ENCODE peak calls at places on chromosomes 13 and 19, in ten cellular contexts. V, P, R, J, Z, T, H, W, B and E are unnamed samples.

GRCh38 chr13:30718661-30719520 is 16.5 kb upstream of the ALOX5AP start:
- DNase-seq in W (no peak), Z (no peak), T (no peak), H (no peak), R (peak; percentile 54), J (peak; percentile 96), P (peak; percentile 91), V (no peak), B (no peak), E (no peak)

GRCh38 chr19:10043286-10043927 is 30.1 kb downstream of the RDH8 start:
- DNase-seq in Z (no peak), R (no peak), J (peak; percentile 48), V (no peak), B (peak; percentile 56), H (no peak), W (no peak), T (no peak), P (no peak), E (no peak)

GRCh38 chr19:8615813-8616596 is 5.5 kb upstream of the ADAMTS10 start:
- DNase-seq in R (peak; percentile 75), B (peak; percentile 66), V (peak; percentile 34), P (peak; percentile 93), Z (peak; percentile 48), H (no peak), J (peak; percentile 45), W (peak; percentile 43), T (no peak), E (no peak)

GRCh38 chr19:3470500-3471128 is 9.7 kb downstream of the SMIM24 start:
- DNase-seq in V (no peak), R (no peak), W (no peak), P (peak; percentile 72), T (no peak), J (no peak), H (no peak), Z (no peak), B (no peak), E (no peak)

GRCh38 chr13:80751854-80752253 is 410.9 kb upstream of the SPRY2 start:
- DNase-seq in J (no peak), T (no peak), Z (no peak), R (no peak), V (no peak), P (no peak), B (peak; percentile 57), W (no peak), H (no peak), E (no peak)

GRCh38 chr13:53719281-53719680 is 690.7 kb downstream of the OLFM4 start:
- DNase-seq in Z (no peak), B (no peak), W (no peak), V (no peak), J (no peak), T (no peak), H (no peak), R (no peak), P (no peak), E (no peak)

GRCh38 chr19:1507192-1507660 is 5.6 kb downstream of the ADAMTSL5 start:
- DNase-seq in R (no peak), H (no peak), J (no peak), W (no peak), B (no peak), Z (no peak), P (peak; percentile 73), V (no peak), T (no peak), E (no peak)

GRCh38 chr19:31974290-31974689 is 371.1 kb upstream of the ZNF507 start:
- DNase-seq in W (no peak), P (no peak), V (no peak), B (no peak), T (no peak), H (no peak), Z (no peak), J (no peak), R (no peak), E (no peak)

GRCh38 chr13:51874651-51875050 is 12.9 kb downstream of the CCDC70 start:
- DNase-seq in H (no peak), P (peak; percentile 62), T (no peak), V (no peak), Z (no peak), J (no peak), B (peak; percentile 36), W (no peak), R (no peak), E (no peak)

GRCh38 chr19:34430738-34431625 is 2.8 kb downstream of the UBA2 start:
- DNase-seq in T (no peak), H (no peak), R (no peak), P (peak; percentile 95), V (no peak), W (peak; percentile 73), J (peak; percentile 41), B (peak; percentile 66), Z (no peak), E (no peak)

GRCh38 chr13:111217661-111218060 is 102.6 kb downstream of the ARHGEF7 start:
- DNase-seq in P (no peak), H (no peak), B (no peak), V (no peak), W (no peak), J (no peak), R (peak; percentile 48), Z (peak; percentile 46), T (no peak), E (no peak)

GRCh38 chr13:111219306-111219705 is 101.1 kb upstream of the TEX29 start:
- DNase-seq in T (no peak), B (no peak), J (peak; percentile 88), P (peak; percentile 89), Z (no peak), W (no peak), R (no peak), V (no peak), H (no peak), E (peak; percentile 57)

GRCh38 chr13:111213964-111214726 is 99.0 kb downstream of the ARHGEF7 start:
- DNase-seq in T (no peak), J (no peak), R (peak; percentile 84), B (no peak), Z (peak; percentile 60), P (no peak), V (no peak), H (no peak), W (no peak), E (no peak)

GRCh38 chr13:111215081-111216047 is 100.3 kb downstream of the ARHGEF7 start:
- DNase-seq in R (no peak), J (no peak), H (no peak), V (peak; percentile 35), Z (no peak), B (peak; percentile 65), W (no peak), T (no peak), P (no peak), E (no peak)

DNA sequence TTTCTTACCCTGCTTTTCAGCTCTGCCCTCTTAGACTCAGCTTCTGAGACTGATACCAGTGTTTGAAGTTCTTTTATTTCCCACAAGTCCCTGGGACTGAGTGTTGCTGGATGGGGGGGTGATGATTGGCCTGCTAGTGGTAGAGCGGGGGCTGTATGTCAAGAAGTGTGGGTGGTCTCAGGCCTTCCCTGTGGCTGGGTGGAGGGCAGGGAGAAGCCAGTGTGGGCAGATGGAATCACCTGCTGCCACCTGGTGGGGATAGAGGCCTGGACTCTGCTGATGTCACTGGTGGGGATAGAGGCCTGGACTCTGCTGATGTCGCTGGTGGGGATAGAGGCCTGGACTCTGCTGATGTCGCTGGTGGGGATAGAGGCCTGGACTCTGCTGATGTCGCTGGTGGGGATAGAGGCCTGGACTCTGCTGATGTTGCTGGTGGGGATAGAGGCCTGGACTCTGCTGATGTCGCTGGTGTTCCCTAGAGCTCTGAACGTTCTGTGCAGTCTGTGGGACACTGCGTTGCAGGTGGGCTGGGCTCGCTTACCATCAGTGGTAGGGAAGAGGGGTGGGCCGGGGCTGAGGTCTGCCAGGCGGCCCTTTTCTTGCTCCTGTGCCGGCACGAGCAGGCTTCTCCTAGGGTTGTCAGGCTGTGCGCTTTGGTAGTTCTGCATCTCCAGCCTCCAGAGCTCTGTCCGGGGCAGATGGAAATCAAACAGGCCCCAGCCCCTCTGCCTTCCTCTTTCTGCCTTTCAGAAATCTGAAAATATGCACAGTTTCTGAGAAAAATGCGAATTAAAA is 101.3 kb downstream of the ARHGEF7 start:
- DNase-seq in R (no peak), T (no peak), V (peak; percentile 43), J (peak; percentile 46), P (peak; percentile 76), Z (no peak), W (no peak), H (no peak), B (peak; percentile 76), E (peak; percentile 60)
- TF ChIP-seq CTCF in R (peak; percentile 23), T (peak; percentile 54), V (peak; percentile 55), J (peak; percentile 58), P (peak; percentile 40), Z (peak; percentile 29), W (peak; percentile 11), H (peak; percentile 33), B (peak; percentile 62), E (peak; percentile 23)

GRCh38 chr19:13615890-13616289 is 109.6 kb upstream of the CACNA1A start:
- DNase-seq in P (no peak), Z (no peak), T (no peak), R (no peak), B (no peak), V (no peak), J (no peak), W (no peak), H (no peak), E (peak; percentile 59)
- H3K27me3 ChIP-seq in P (peaks cover 11% of the 10 kb centered on the region), Z (no peaks in the 10 kb centered on the region), T (peaks cover 3% of the 10 kb centered on the region), R (no peaks in the 10 kb centered on the region), B (no peaks in the 10 kb centered on the region), V (peaks cover 17% of the 10 kb centered on the region), J (peaks cover 2% of the 10 kb centered on the region), W (no peaks in the 10 kb centered on the region), H (no peaks in the 10 kb centered on the region), E (no peaks in the 10 kb centered on the region)

DNA sequence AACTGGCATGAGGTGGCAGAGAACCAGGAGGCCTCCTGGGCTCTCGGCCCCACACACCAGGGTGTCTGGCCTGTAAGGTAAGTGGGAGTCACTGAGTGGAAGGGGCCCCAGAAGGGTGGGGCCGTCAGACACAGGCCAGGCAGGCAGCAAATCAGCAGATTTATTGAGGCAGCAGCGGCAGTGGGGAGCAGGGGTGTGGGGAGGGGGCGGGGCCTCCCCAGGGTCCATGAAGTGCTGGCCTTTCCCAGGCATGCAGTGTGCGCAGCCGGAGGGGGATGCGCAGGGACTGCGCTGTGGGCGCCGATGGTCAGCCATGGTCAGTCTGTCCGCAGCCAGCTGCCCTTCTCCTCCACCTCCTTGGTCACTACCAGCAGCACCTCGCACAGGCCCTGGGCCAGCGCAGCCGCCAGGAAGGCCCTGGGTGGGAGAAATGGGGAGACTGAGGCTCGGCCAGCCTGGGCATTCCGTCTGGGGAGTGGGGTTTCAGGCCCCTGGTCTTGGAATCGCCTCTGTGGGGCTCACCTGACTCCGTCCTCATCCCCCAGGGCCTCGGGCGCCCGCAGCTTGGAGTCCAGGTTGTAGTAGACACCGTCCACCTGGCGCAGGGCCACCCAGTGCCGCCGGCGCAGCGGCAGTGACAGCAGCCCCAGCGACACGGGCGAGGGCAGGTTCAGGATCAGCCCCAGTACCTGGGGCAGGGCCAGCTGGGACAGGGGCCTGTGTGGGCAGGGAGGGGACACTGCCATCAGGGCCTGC is 5.0 kb downstream of the JOSD2 start:
- DNase-seq in W (no peak), J (no peak), B (no peak), R (no peak), H (no peak), P (no peak), Z (no peak), V (no peak), T (no peak), E (no peak)
- H3K27ac ChIP-seq in W (no peak overlapping the region), J (no peak overlapping the region), B (no peak overlapping the region), R (no peak overlapping the region), H (no peak overlapping the region), P (no peak overlapping the region), Z (no peak overlapping the region), V (no peak overlapping the region), T (no peak overlapping the region), E (no peak overlapping the region)

DNA sequence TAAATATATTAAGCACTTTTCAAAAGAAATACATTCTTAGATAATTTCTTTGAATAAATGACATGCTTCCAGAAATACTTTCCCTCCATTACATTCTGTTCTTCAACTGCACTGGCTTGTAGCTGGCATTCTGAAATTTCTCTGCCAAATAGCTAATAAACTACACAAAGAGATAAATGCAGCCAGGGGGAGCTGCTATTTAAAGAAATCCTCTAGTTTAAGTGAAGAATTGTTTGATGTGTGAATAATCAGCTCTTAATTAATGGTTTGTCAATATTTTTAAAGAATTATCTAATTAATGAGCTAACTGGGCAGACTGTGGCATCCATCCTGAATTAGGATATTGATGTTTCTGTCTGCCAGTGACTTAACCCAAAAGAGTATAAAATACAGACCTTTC is 30.7 kb downstream of the SLC7A1 start:
- DNase-seq in Z (no peak), V (no peak), W (peak; percentile 37), T (no peak), R (no peak), B (no peak), J (no peak), H (no peak), P (no peak), E (no peak)
- TF ChIP-seq CTCF in Z (no peak), V (no peak), W (no peak), T (no peak), R (no peak), B (no peak), J (peak; percentile 16), H (no peak), P (peak; percentile 14), E (no peak)